ENCODE peak calls at places on chromosomes 11 and 22, in five cellular contexts. O is tibial nerve, F is A549, U is stomach, E is IMR-90. D is an unnamed sample.

GRCh38 chr22:29621761-29622526 is 18.5 kb downstream of the NF2 start:
- DNase-seq in O (no peak), F (peak; percentile 69), U (no peak), E (peak; percentile 97), D (no peak)

GRCh38 chr11:9758676-9759518 is 95.0 kb downstream of the SWAP70 start:
- DNase-seq in O (peak; percentile 72), F (peak; percentile 71), U (peak; percentile 69), E (peak; percentile 64), D (peak; percentile 56)

GRCh38 chr11:96648991-96649390 is 259.2 kb downstream of the JRKL start:
- DNase-seq in O (no peak), F (no peak), U (no peak), E (no peak), D (no peak)

GRCh38 chr22:20571531-20572007 is 64.2 kb downstream of the MED15 start:
- DNase-seq in O (no peak), F (peak; percentile 28), U (peak; percentile 43), E (no peak), D (peak; percentile 53)

GRCh38 chr11:2713721-2714462 is 14.1 kb upstream of the KCNQ1OT1 start:
- DNase-seq in O (no peak), F (no peak), U (no peak), E (no peak), D (no peak)

GRCh38 chr11:116731097-116731761 is 41.6 kb downstream of the BUD13 start:
- DNase-seq in O (no peak), F (no peak), U (no peak), E (peak; percentile 10), D (no peak)

GRCh38 chr11:62137881-62138629 is 14.2 kb downstream of the INCENP start:
- DNase-seq in O (no peak), F (no peak), U (no peak), E (no peak), D (no peak)

GRCh38 chr11:74650498-74650897 is 58.1 kb downstream of the POLD3 start:
- DNase-seq in O (peak; percentile 8), F (no peak), U (no peak), E (peak; percentile 100), D (no peak)

GRCh38 chr11:816433-816779 is 2.3 kb upstream of the PNPLA2 start:
- DNase-seq in O (no peak), F (no peak), U (no peak), E (no peak), D (no peak)

GRCh38 chr22:43162412-43163150 is 11.2 kb downstream of the TSPO start:
- DNase-seq in O (no peak), F (no peak), U (no peak), E (no peak), D (no peak)

GRCh38 chr11:4060182-4060923 is 34.2 kb upstream of the RRM1 start:
- DNase-seq in O (no peak), F (no peak), U (peak; percentile 50), E (no peak), D (no peak)

GRCh38 chr11:73295996-73296318 is 12.1 kb upstream of the ARHGEF17 start:
- DNase-seq in O (no peak), F (no peak), U (no peak), E (no peak), D (no peak)
- TF ChIP-seq POLR2A in O (no peak), F (no peak), U (no peak), E (no peak), D (no peak)

DNA sequence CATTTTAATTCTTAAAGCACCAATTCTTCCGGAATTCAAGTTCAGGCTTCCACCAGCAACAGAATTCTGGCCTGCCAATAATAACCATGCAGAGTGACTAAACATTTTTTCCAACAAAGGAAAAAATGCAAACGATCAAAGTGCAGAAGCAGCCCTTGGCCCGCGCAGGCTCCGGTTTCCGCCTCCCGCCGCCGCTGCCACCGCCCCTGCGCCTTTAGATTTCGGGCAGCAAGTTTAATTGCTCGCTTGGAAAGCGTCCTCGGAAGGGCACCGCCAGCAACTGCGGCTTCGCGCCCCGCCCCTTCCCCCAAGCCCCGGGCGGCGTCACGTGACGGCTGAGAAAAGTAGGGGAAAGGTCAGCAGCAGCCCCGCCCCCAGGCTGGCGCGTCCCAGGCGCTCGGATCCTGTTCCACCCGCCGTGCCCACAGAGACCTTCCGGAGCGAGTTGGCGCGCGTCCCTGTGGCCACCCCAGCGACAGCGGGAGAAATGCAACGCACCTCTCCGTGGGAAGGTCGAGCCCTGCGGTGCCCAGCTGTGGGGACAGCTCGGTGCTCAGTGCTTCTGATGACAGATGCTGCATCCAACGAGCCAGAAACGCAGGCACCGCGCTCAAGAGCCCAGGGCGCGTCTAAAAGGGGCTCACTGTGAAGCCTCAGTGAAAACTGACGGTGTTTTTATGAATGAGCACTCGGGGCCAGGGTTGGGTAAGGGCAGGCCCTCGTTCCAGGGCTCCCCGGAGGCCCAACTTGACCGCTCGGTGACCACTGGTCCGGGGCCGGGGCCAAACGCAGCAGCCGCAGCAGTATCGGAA is 2.5 kb downstream of the CPT1A start:
- DNase-seq in O (peak; percentile 91), F (peak; percentile 94), U (peak; percentile 98), E (peak; percentile 84), D (peak; percentile 81)
- TF ChIP-seq POLR2A in O (peak; percentile 61), F (no peak), U (no peak), E (no peak), D (no peak)

DNA sequence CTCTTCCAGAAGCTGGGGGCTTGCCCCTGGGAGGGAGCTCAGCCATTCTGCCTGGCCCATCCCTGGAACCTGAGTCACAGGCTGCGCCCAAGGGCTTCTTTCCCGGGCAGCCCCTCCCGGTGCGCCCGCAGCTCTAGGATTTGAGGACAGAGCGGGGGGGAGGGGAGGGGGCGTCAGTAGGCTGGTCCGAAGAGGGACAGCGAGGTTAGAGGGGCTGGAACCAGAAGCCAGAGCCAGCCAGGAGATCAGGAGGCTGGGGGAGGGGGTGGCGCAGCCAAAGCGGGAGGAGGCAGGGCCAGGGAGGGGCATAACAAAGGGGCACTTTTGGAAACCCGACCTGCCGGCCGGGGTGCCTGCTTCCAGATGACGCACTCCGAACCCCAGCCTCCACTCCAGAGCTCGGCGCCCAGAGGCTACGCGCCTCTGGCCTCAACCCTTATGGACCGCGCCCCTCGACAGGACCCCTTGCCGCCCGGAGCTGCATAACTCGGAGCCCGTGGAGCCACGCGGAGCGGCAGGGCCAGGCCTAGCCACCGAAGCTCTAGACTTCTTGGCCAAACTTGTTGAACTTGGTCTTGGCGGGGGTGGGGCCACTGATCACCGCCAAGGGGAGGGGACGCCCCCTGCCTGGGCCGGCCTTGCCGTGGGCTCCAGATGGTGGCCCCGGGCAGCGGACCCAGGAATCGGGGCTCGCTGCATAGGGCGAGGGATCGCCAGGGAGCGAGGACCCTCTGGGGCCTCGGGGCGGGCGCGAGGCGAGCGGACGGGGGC is 744 bp downstream of the PACSIN3 start:
- DNase-seq in O (peak; percentile 24), F (no peak), U (peak; percentile 70), E (peak; percentile 37), D (no peak)
- TF ChIP-seq POLR2A in O (peak; percentile 46), F (no peak), U (no peak), E (no peak), D (no peak)

DNA sequence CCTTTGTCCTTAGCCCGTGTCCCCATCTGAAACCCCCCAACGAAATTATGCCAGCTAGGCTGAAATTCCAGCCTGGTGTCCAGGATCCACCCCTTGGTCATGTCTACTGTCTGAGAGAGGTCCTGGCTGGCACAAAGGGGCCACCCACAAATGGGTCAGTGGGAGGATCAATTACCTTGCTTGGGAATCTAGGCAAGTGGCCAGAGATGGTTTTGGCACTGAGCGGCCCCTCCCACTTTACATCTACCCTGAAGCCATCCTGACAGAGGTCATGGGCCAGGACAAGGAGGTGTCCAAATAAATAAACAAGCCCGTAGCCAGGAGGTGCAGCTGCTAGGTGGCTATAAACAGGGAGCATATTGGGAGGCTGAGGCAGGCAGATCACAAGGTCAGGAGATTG is 311.5 kb downstream of the MN1 start:
- DNase-seq in O (no peak), F (no peak), U (no peak), E (no peak), D (no peak)
- TF ChIP-seq POLR2A in O (no peak), F (no peak), U (no peak), E (no peak), D (no peak)

GRCh38 chr22:22720724-22721261 is 76.4 kb downstream of the GGTLC2 start:
- DNase-seq in O (no peak), F (no peak), U (no peak), E (no peak), D (peak; percentile 37)
- TF ChIP-seq POLR2A in O (no peak), F (no peak), U (no peak), E (no peak), D (peak; percentile 31)

GRCh38 chr11:118003021-118003423 is 16.8 kb downstream of the IL10RA start:
- DNase-seq in O (no peak), F (no peak), U (no peak), E (no peak), D (no peak)

GRCh38 chr11:118002010-118002540 is 15.9 kb downstream of the IL10RA start:
- DNase-seq in O (no peak), F (no peak), U (no peak), E (no peak), D (no peak)

GRCh38 chr11:118001494-118001971 is 15.3 kb downstream of the IL10RA start:
- DNase-seq in O (no peak), F (no peak), U (no peak), E (no peak), D (no peak)

GRCh38 chr11:118003456-118003855 is 17.3 kb downstream of the IL10RA start:
- DNase-seq in O (no peak), F (no peak), U (no peak), E (no peak), D (no peak)

DNA sequence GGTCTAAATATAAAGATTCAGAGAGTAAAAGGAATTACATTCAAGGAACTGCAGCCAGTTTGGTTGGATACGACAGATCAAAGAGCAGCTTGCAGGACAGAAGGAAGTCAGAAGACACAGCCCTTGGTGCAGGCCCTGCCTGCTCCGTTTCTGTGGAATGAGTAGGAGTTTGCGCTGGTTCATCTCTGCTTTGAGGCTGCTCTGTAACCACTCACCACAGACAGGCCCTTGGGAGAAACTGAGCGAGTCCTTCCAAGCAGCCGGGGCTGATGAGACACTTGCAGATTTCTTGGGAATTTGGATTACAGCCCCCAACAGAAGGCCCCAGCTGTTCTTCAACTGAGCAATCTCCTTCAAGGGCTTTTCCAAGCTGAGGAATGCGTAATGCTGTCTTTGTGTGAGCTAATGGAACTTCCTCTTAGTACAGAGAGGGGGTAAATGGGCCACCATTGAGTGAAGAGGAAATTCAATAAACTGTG is 16.4 kb downstream of the IL10RA start:
- DNase-seq in O (no peak), F (no peak), U (no peak), E (no peak), D (no peak)
- TF ChIP-seq POLR2A in O (no peak), F (no peak), U (no peak), E (no peak), D (no peak)

GRCh38 chr22:38423512-38424503 is 31.2 kb downstream of the KCNJ4 start:
- DNase-seq in O (no peak), F (no peak), U (no peak), E (no peak), D (no peak)
- TF ChIP-seq POLR2A in O (no peak), F (no peak), U (no peak), E (no peak), D (no peak)

GRCh38 chr11:86955674-86956522 is 703 bp upstream of the FZD4 start:
- DNase-seq in O (peak; percentile 78), F (peak; percentile 85), U (peak; percentile 89), E (peak; percentile 61), D (peak; percentile 47)
- TF ChIP-seq POLR2A in O (no peak), F (no peak), U (peak; percentile 17), E (no peak), D (no peak)

D was measured in GM12892.